ENCODE peak calls at places on chromosomes 13 and 19, in six cellular contexts. K, X, M, A, T and S are unnamed samples.

GRCh38 chr19:38721977-38722773 is 22.1 kb downstream of the CAPN12 start:
- DNase-seq in K (no peak), X (peak), M (peak), A (no peak), T (no peak), S (no peak)

GRCh38 chr13:91347996-91348905 is 764 bp downstream of the MIR17HG start:
- DNase-seq in K (peak), X (peak), M (peak), A (peak), T (no peak), S (no peak)

GRCh38 chr19:29677001-29677781 is 11.9 kb downstream of the PLEKHF1 start:
- DNase-seq in K (no peak), X (no peak), M (no peak), A (no peak), T (no peak), S (no peak)

GRCh38 chr13:39297664-39298171 is 259.5 kb downstream of the NHLRC3 start:
- DNase-seq in K (peak), X (no peak), M (no peak), A (no peak), T (no peak), S (no peak)

GRCh38 chr19:18322318-18322758 is 538 bp downstream of the LSM4 start:
- DNase-seq in K (peak), X (no peak), M (no peak), A (peak), T (no peak), S (no peak)

GRCh38 chr19:18020212-18021067 is 12.5 kb downstream of the ARRDC2 start:
- DNase-seq in K (peak), X (peak), M (peak), A (no peak), T (no peak), S (peak)

GRCh38 chr13:50340566-50341287 is 325.5 kb downstream of the KCNRG start:
- DNase-seq in K (no peak), X (no peak), M (peak), A (no peak), T (no peak), S (no peak)

GRCh38 chr13:26011996-26012688 is 39.7 kb downstream of the SHISA2 start:
- DNase-seq in K (no peak), X (no peak), M (no peak), A (no peak), T (no peak), S (no peak)

GRCh38 chr19:23116802-23117571 is at the start of gene ZNF730:
- DNase-seq in K (peak), X (peak), M (peak), A (no peak), T (peak), S (no peak)

GRCh38 chr19:38831142-38831605 is 420 bp downstream of the ECH1 start:
- DNase-seq in K (peak), X (peak), M (peak), A (peak), T (peak), S (peak)

GRCh38 chr13:47066261-47066660 is 169.4 kb upstream of the HTR2A start:
- DNase-seq in K (peak), X (no peak), M (no peak), A (no peak), T (no peak), S (no peak)

GRCh38 chr13:36872621-36873020 is 47.4 kb downstream of the SMAD9 start:
- DNase-seq in K (no peak), X (peak), M (peak), A (no peak), T (no peak), S (no peak)

GRCh38 chr13:46665630-46666482 is 112.9 kb downstream of the LRCH1 start:
- DNase-seq in K (no peak), X (no peak), M (no peak), A (no peak), T (no peak), S (no peak)

GRCh38 chr13:84360843-84361242 is 478.6 kb upstream of the SLITRK1 start:
- DNase-seq in K (no peak), X (no peak), M (no peak), A (no peak), T (no peak), S (no peak)

GRCh38 chr19:12937243-12938053 is 961 bp upstream of the CALR start:
- DNase-seq in K (no peak), X (no peak), M (peak), A (peak), T (no peak), S (peak)

GRCh38 chr19:21751379-21751778 is 16.0 kb downstream of the ZNF100 start:
- DNase-seq in K (peak), X (no peak), M (no peak), A (no peak), T (no peak), S (no peak)

GRCh38 chr13:46728777-46729176 is 68.2 kb downstream of the ESD start:
- DNase-seq in K (peak), X (no peak), M (no peak), A (peak), T (no peak), S (no peak)

GRCh38 chr19:17328517-17329060 is 6.1 kb downstream of the ANO8 start:
- DNase-seq in K (no peak), X (no peak), M (no peak), A (no peak), T (no peak), S (no peak)

GRCh38 chr13:28463481-28463880 is 31.4 kb downstream of the FLT1 start:
- DNase-seq in K (no peak), X (no peak), M (no peak), A (no peak), T (no peak), S (no peak)

GRCh38 chr13:40190656-40191100 is 475.8 kb downstream of the FOXO1 start:
- DNase-seq in K (peak), X (peak), M (peak), A (peak), T (peak), S (peak)

GRCh38 chr19:1239796-1240737 is 1.5 kb upstream of the ATP5F1D start:
- DNase-seq in K (peak), X (peak), M (peak), A (peak), T (no peak), S (peak)

GRCh38 chr19:8302357-8302691 is 5.8 kb downstream of the CD320 start:
- DNase-seq in K (no peak), X (no peak), M (peak), A (no peak), T (no peak), S (peak)

GRCh38 chr19:33000510-33000909 is 28.5 kb downstream of the FAAP24 start:
- DNase-seq in K (no peak), X (no peak), M (no peak), A (no peak), T (no peak), S (no peak)